ENCODE peak calls at places on chromosome 4, in seven cellular contexts. J, O, R, F, A, W and E are unnamed samples.

GRCh38 chr4:68346461-68346860 is 3.4 kb downstream of the YTHDC1 start:
- DNase-seq in J (no peak), O (no peak), W (no peak), R (no peak), A (no peak), F (no peak), E (no peak)

GRCh38 chr4:102809190-102809589 is 18.2 kb downstream of the UBE2D3 start:
- DNase-seq in A (no peak), O (no peak), W (no peak), J (no peak), R (no peak), F (no peak), E (no peak)

GRCh38 chr4:40832175-40832574 is 82.4 kb downstream of the NSUN7 start:
- DNase-seq in W (no peak), J (no peak), A (no peak), F (no peak), R (no peak), O (no peak), E (no peak)

GRCh38 chr4:40842725-40843401 is 93.1 kb downstream of the NSUN7 start:
- DNase-seq in R (peak; percentile 13), O (peak; percentile 32), A (no peak), J (no peak), F (no peak), W (no peak), E (no peak)

GRCh38 chr4:123478859-123479345 is 82.3 kb downstream of the SPRY1 start:
- DNase-seq in W (no peak), A (peak; percentile 72), F (no peak), J (no peak), R (no peak), O (peak; percentile 45), E (no peak)

GRCh38 chr4:1862961-1863296 is 7.0 kb upstream of the LETM1 start:
- DNase-seq in A (no peak), F (no peak), O (no peak), J (no peak), R (no peak), W (no peak), E (no peak)

GRCh38 chr4:18398661-18399060 is 377.1 kb upstream of the LCORL start:
- DNase-seq in R (no peak), W (no peak), F (peak; percentile 4), J (no peak), A (no peak), O (no peak), E (no peak)

GRCh38 chr4:6177587-6178197 is 22.7 kb downstream of the JAKMIP1 start:
- DNase-seq in A (peak; percentile 50), F (peak; percentile 66), O (no peak), R (no peak), W (no peak), J (peak; percentile 60), E (no peak)

GRCh38 chr4:187380181-187380581 is 615.4 kb upstream of the ZFP42 start:
- DNase-seq in F (peak; percentile 77), O (no peak), R (no peak), J (no peak), A (no peak), W (peak; percentile 43), E (no peak)

GRCh38 chr4:53914313-53915016 is 149.9 kb downstream of the CHIC2 start:
- DNase-seq in R (no peak), J (no peak), O (no peak), A (peak; percentile 34), W (no peak), F (no peak), E (no peak)

GRCh38 chr4:151658959-151659593 is 101.7 kb downstream of the GATB start:
- DNase-seq in O (no peak), A (no peak), J (no peak), R (no peak), F (no peak), W (no peak), E (no peak)

GRCh38 chr4:120694973-120695372 is 227.6 kb downstream of the PRDM5 start:
- DNase-seq in R (peak; percentile 71), O (no peak), J (no peak), A (no peak), W (no peak), F (no peak), E (peak; percentile 2)

GRCh38 chr4:155207534-155208257 is 740 bp upstream of the NPY2R start:
- DNase-seq in J (no peak), F (peak; percentile 76), A (no peak), O (no peak), R (no peak), W (peak; percentile 19), E (peak; percentile 47)

GRCh38 chr4:1577818-1578217 is 106.3 kb downstream of the FAM53A start:
- DNase-seq in R (peak; percentile 45), J (no peak), F (no peak), O (no peak), W (no peak), A (no peak), E (no peak)

GRCh38 chr4:99845179-99845578 is 28.6 kb downstream of the DAPP1 start:
- DNase-seq in A (no peak), R (no peak), O (no peak), W (no peak), F (no peak), J (no peak), E (peak; percentile 73)

GRCh38 chr4:56241500-56241899 is 145.8 kb downstream of the AASDH start:
- DNase-seq in W (no peak), O (no peak), J (no peak), F (no peak), A (no peak), R (no peak), E (no peak)

GRCh38 chr4:1305781-1306455 is 16.2 kb downstream of the MAEA start:
- DNase-seq in R (no peak), F (no peak), J (no peak), A (no peak), W (no peak), O (no peak), E (no peak)

GRCh38 chr4:93876739-93877138 is 48.2 kb downstream of the ATOH1 start:
- DNase-seq in W (no peak), R (no peak), A (no peak), O (no peak), J (no peak), F (no peak), E (no peak)

GRCh38 chr4:109148577-109149075 is 153.8 kb downstream of the COL25A1 start:
- DNase-seq in F (no peak), J (peak; percentile 76), R (no peak), O (no peak), A (no peak), W (no peak), E (no peak)

DNA sequence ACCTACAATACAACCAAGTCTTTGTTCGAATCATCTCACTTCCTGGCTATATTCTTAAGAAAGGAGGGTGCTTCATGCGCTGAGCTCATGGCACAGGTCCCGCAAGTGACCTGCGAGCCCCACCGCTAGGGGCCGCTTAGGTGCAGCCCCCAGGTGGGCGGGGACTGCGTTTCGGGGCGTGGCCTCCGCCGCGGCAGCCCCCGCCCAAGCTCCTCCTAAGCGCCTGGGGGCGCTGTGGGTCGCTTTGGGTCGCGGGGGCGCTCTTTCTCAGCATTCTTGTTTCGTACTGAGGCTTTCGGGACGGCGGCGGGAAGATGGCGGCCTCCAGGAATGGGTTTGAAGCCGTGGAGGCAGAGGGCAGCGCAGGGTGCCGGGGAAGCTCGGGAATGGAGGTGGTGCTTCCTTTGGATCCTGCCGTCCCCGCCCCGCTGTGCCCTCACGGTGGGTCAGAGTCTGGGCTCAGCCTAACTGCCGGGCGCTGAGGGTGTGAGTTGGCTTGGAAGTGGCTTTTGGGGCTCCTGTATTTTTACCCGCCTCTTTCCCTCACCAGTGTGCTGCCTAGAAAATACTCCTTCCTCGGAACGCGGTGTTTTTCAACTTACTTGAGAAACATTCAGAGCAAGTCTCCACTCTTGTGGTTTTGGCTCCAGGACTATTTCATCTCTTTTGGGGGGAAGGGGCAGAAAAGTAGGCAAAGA is at the start of gene ZCCHC4:
- DNase-seq in R (peak; percentile 93), W (peak; percentile 84), F (peak; percentile 91), O (peak; percentile 84), A (peak; percentile 94), J (peak; percentile 96), E (peak; percentile 94)
- TF ChIP-seq POLR2AphosphoS5 in R (peak; percentile 72), W (peak; percentile 95), F (peak; percentile 63), O (peak; percentile 39), A (peak; percentile 60), J (peak; percentile 91), E (peak; percentile 73)

DNA sequence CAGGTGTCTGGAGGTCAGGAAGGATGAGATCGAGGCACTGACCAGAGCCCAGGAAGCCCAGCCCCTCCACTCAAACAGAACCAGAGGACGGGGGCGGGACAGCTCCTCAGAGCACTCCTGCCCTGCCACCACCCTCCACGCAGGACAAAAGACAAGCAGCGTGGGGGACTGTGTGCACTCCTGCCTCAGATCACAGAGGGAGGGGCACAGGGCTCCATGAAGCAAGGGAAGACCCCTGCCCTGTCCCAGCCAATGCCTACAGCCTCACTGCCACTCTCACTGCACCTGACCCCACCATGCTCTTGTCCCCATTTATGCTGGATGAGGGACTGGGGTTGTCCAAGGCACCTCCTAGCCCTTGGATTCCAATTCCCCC is 169.0 kb downstream of the AFAP1 start:
- DNase-seq in W (no peak), J (no peak), O (no peak), A (no peak), R (peak; percentile 56), F (no peak), E (no peak)
- H3K27ac ChIP-seq in W (no peak overlapping the region), J (no peak overlapping the region), O (no peak overlapping the region), A (no peak overlapping the region), R (no peak overlapping the region), F (no peak overlapping the region), E (peak overlapping the region; percentile 25)

GRCh38 chr4:87428979-87429378 is 6.6 kb downstream of the NUDT9 start:
- DNase-seq in J (no peak), F (no peak), A (no peak), O (no peak), W (no peak), R (no peak), E (no peak)

GRCh38 chr4:87426865-87427517 is 4.6 kb downstream of the NUDT9 start:
- DNase-seq in F (no peak), R (no peak), A (no peak), W (no peak), O (no peak), J (no peak), E (no peak)

GRCh38 chr4:87430038-87430437 is 7.7 kb downstream of the NUDT9 start:
- DNase-seq in F (peak; percentile 36), R (no peak), A (no peak), W (no peak), J (no peak), O (no peak), E (no peak)

GRCh38 chr4:87425711-87426110 is 3.3 kb downstream of the NUDT9 start:
- DNase-seq in A (no peak), F (no peak), W (no peak), J (no peak), R (no peak), O (no peak), E (no peak)

GRCh38 chr4:87427518-87427868 is 5.1 kb downstream of the NUDT9 start:
- DNase-seq in A (no peak), F (no peak), W (no peak), R (no peak), J (no peak), O (no peak), E (no peak)
- TF ChIP-seq POLR2AphosphoS5 in A (no peak), F (no peak), W (no peak), R (no peak), J (no peak), O (no peak), E (no peak)

DNA sequence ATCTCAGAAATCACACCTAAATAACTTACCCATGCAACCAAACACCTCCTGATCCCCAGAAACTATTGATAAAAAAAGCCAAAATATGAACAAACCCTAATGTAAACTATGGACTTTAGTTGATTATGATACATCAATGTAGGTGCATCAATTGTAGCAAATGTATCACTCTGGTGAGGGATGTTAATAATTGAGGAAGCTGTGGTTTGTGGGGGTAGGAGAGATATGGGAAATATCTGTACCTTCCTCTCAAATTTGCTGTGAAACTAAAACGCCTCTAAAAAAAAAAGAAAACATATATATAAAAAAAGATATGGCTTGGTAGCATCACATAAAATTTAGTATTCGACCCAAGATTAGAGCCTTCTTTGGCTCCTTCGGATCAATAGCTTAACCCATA is 144.3 kb upstream of the CPEB2 start:
- DNase-seq in J (no peak), W (no peak), O (no peak), A (no peak), R (no peak), F (no peak), E (no peak)
- H3K27ac ChIP-seq in J (no peak overlapping the region), W (no peak overlapping the region), O (no peak overlapping the region), A (no peak overlapping the region), R (no peak overlapping the region), F (no peak overlapping the region), E (no peak overlapping the region)